ENCODE peak calls at places on chromosomes 12 and 14, in nine cellular contexts. F is foreskin keratinocyte; Z is Caki2; M is cerebellum; I is activated CD4-positive, alpha-beta T cell treated with anti-CD3 and anti-CD28 coated beads, Interleukin-2, amount 50 U/mL, for 1 hour; B is GM10248; O is frontal cortex; Q is activated T-helper 1 cell treated with anti-CD3 and anti-CD28 coated beads, Interleukin-2, amount 50 U/mL, for 16 hours; Y is ELR. S is an unnamed sample.
A peak's percentile ranks its signal among the peaks of the same experiment; 100 is the strongest.

GRCh38 chr12:92278378-92278828 is 132.8 kb upstream of the BTG1 start:
- DNase-seq in B (no peak), Y (no peak), I (no peak), Q (no peak), Z (no peak), M (no peak), F (no peak), O (no peak), S (no peak)

GRCh38 chr12:95583933-95584332 is 32.7 kb upstream of the USP44 start:
- DNase-seq in I (no peak), O (no peak), Y (no peak), M (no peak), F (no peak), B (no peak), Z (no peak), Q (no peak), S (no peak)

GRCh38 chr12:92156704-92157395 is 11.2 kb upstream of the BTG1 start:
- DNase-seq in I (no peak), O (no peak), M (no peak), Z (no peak), B (no peak), Q (no peak), F (no peak), Y (no peak), S (no peak)

GRCh38 chr12:115223322-115223721 is 539.3 kb upstream of the TBX3 start:
- DNase-seq in B (no peak), O (no peak), Z (no peak), Y (peak; percentile 65), Q (no peak), F (peak; percentile 32), I (no peak), M (no peak), S (no peak)

GRCh38 chr12:68416350-68416749 is 84.2 kb upstream of the MDM1 start:
- DNase-seq in Q (no peak), Z (no peak), M (no peak), O (no peak), B (no peak), I (no peak), Y (no peak), F (no peak), S (no peak)

GRCh38 chr14:90405101-90405500 is 8.3 kb downstream of the CALM1 start:
- DNase-seq in Z (peak; percentile 93), M (no peak), O (no peak), Y (no peak), F (no peak), Q (no peak), B (no peak), I (no peak), S (no peak)

GRCh38 chr12:126507231-126507630 is 1442.0 kb downstream of the AACS start:
- DNase-seq in Q (no peak), B (no peak), O (no peak), M (no peak), Z (no peak), F (no peak), I (no peak), Y (no peak), S (no peak)

GRCh38 chr14:96757456-96757855 is 39.7 kb upstream of the VRK1 start:
- DNase-seq in B (no peak), F (no peak), I (no peak), Y (no peak), M (no peak), Q (no peak), O (no peak), Z (no peak), S (no peak)

GRCh38 chr12:103956515-103957027 is 9.1 kb upstream of the TDG start:
- DNase-seq in Z (no peak), Y (no peak), M (no peak), Q (no peak), I (no peak), F (no peak), B (no peak), O (no peak), S (no peak)

GRCh38 chr12:128259556-128260070 is 7.4 kb upstream of the TMEM132C start:
- DNase-seq in M (peak; percentile 58), O (peak; percentile 43), B (no peak), Y (no peak), I (no peak), Q (no peak), Z (peak; percentile 22), F (no peak), S (peak; percentile 18)

GRCh38 chr14:60656755-60657608 is 7.7 kb upstream of the SIX1 start:
- DNase-seq in Y (peak; percentile 76), O (no peak), Z (peak; percentile 79), I (no peak), Q (no peak), M (no peak), B (peak; percentile 83), F (peak; percentile 34), S (peak; percentile 76)

GRCh38 chr12:131965073-131965472 is 15.3 kb downstream of the EP400 start:
- DNase-seq in Y (peak; percentile 63), B (no peak), M (no peak), Z (no peak), Q (no peak), F (no peak), O (no peak), I (no peak), S (no peak)

GRCh38 chr14:51147183-51147582 is 52.3 kb upstream of the TRIM9 start:
- DNase-seq in M (no peak), F (no peak), B (no peak), I (no peak), O (no peak), Q (no peak), Y (peak; percentile 6), Z (no peak), S (no peak)

GRCh38 chr14:71314717-71315116 is 407.5 kb downstream of the PCNX1 start:
- DNase-seq in I (no peak), Z (no peak), M (no peak), Y (no peak), B (no peak), O (no peak), Q (no peak), F (no peak), S (no peak)

GRCh38 chr12:47066278-47067048 is 13.0 kb upstream of the PCED1B start:
- DNase-seq in I (no peak), Y (no peak), Z (no peak), Q (no peak), M (no peak), F (no peak), B (no peak), O (no peak), S (no peak)

GRCh38 chr12:9750276-9751203 is 10.2 kb downstream of the CD69 start:
- DNase-seq in Q (no peak), Z (peak; percentile 60), Y (peak; percentile 87), F (no peak), M (peak; percentile 27), B (peak; percentile 54), I (peak; percentile 46), O (peak; percentile 45), S (peak; percentile 80)

GRCh38 chr12:46071335-46071734 is 81.0 kb upstream of the SCAF11 start:
- DNase-seq in Z (no peak), Y (peak; percentile 18), F (no peak), M (no peak), I (no peak), B (no peak), O (no peak), Q (no peak), S (no peak)

GRCh38 chr14:100214768-100215079 is 24.2 kb upstream of the YY1 start:
- DNase-seq in B (no peak), Z (no peak), Y (no peak), M (no peak), I (no peak), O (no peak), F (no peak), Q (no peak), S (no peak)

GRCh38 chr12:112906712-112907414 is at the start of gene OAS1:
- DNase-seq in M (no peak), O (no peak), Z (peak; percentile 79), I (no peak), F (peak; percentile 68), B (peak; percentile 76), Y (peak; percentile 67), Q (no peak), S (no peak)

GRCh38 chr12:21073129-21073528 is 57.9 kb upstream of the SLCO1B1 start:
- DNase-seq in M (no peak), O (no peak), Z (no peak), B (no peak), Q (no peak), F (no peak), Y (no peak), I (no peak), S (no peak)

GRCh38 chr14:87992720-87993484 is at the start of gene GALC:
- DNase-seq in Q (peak; percentile 89), Z (peak; percentile 80), F (peak; percentile 44), O (peak; percentile 86), M (peak; percentile 88), B (peak; percentile 90), I (peak; percentile 94), Y (peak; percentile 87), S (peak; percentile 89)

GRCh38 chr12:120365675-120366340 is 3.2 kb downstream of the MSI1 start:
- DNase-seq in F (no peak), B (no peak), I (no peak), O (no peak), Z (no peak), Y (no peak), M (no peak), Q (no peak), S (no peak)

GRCh38 chr14:53620325-53620716 is 336.3 kb downstream of the BMP4 start:
- DNase-seq in Q (no peak), Z (peak; percentile 11), O (no peak), F (no peak), Y (no peak), M (no peak), B (no peak), I (no peak), S (no peak)

GRCh38 chr12:10557766-10558165 is 52.1 kb downstream of the EIF2S3B start:
- DNase-seq in Y (no peak), F (peak; percentile 42), O (no peak), M (no peak), B (no peak), Z (no peak), I (no peak), Q (no peak), S (no peak)

GRCh38 chr14:50447491-50447890 is 50.8 kb upstream of the CDKL1 start:
- DNase-seq in Z (peak; percentile 86), O (no peak), M (no peak), Y (peak; percentile 77), I (no peak), B (no peak), Q (no peak), F (peak; percentile 49), S (no peak)